ENCODE peak calls at places on chromosomes 11 and 22, in four cellular contexts. Q is naive thymus-derived CD8-positive, alpha-beta T cell; M is foreskin fibroblast; U is SK-N-SH. B is an unnamed sample.

GRCh38 chr22:29623059-29623458 is 19.6 kb downstream of the NF2 start:
- DNase-seq in Q (no peak), M (no peak), U (no peak), B (no peak)

GRCh38 chr11:69022268-69022667 is 9.2 kb upstream of the MRGPRF start:
- DNase-seq in Q (no peak), M (no peak), U (no peak), B (no peak)

GRCh38 chr11:117830674-117831351 is 6.3 kb upstream of the FXYD2 start:
- DNase-seq in Q (no peak), M (no peak), U (no peak), B (no peak)

GRCh38 chr11:63769044-63769718 is 606 bp upstream of the ZFTA start:
- DNase-seq in Q (peak), M (peak), U (peak), B (peak)

GRCh38 chr11:33828604-33829429 is 54.5 kb upstream of the FBXO3 start:
- DNase-seq in Q (no peak), M (peak), U (peak), B (no peak)

GRCh38 chr11:35303596-35304392 is 115.6 kb downstream of the SLC1A2 start:
- DNase-seq in Q (no peak), M (peak), U (no peak), B (no peak)

GRCh38 chr11:12537778-12538401 is 136.3 kb upstream of the TEAD1 start:
- DNase-seq in Q (no peak), M (peak), U (peak), B (no peak)

GRCh38 chr22:37141971-37142647 is 7.6 kb downstream of the IL2RB start:
- DNase-seq in Q (no peak), M (no peak), U (no peak), B (no peak)

GRCh38 chr11:46489668-46490560 is 98.3 kb upstream of the CHRM4 start:
- DNase-seq in Q (peak), M (peak), U (peak), B (peak)

GRCh38 chr11:15347969-15348734 is 233.4 kb downstream of the INSC start:
- DNase-seq in Q (no peak), M (no peak), U (no peak), B (no peak)

GRCh38 chr22:26656896-26657851 is at the start of gene MIAT:
- DNase-seq in Q (peak), M (peak), U (peak), B (peak)

GRCh38 chr11:65611758-65612603 is 2.0 kb downstream of the MAP3K11 start:
- DNase-seq in Q (no peak), M (no peak), U (no peak), B (no peak)

GRCh38 chr11:93718057-93718563 is 23.2 kb downstream of the TAF1D start:
- DNase-seq in Q (no peak), M (no peak), U (no peak), B (peak)

GRCh38 chr22:43186272-43187170 is at the start of gene TTLL12:
- DNase-seq in Q (peak), M (peak), U (peak), B (peak)

GRCh38 chr22:21734540-21735197 is 925 bp downstream of the YPEL1 start:
- DNase-seq in Q (no peak), M (peak), U (no peak), B (no peak)

GRCh38 chr11:3109434-3109833 is 52.2 kb upstream of the CARS1 start:
- DNase-seq in Q (no peak), M (no peak), U (peak), B (no peak)

GRCh38 chr11:61969838-61970452 is 2.5 kb upstream of the FTH1 start:
- DNase-seq in Q (no peak), M (peak), U (no peak), B (no peak)

GRCh38 chr11:61332266-61332822 is 561 bp downstream of the DDB1 start:
- DNase-seq in Q (peak), M (peak), U (peak), B (no peak)

GRCh38 chr11:102347526-102348331 is 715 bp downstream of the BIRC2 start:
- DNase-seq in Q (no peak), M (peak), U (peak), B (peak)

GRCh38 chr11:73961321-73961720 is 10.5 kb downstream of the DNAJB13 start:
- DNase-seq in Q (no peak), M (peak), U (no peak), B (no peak)

GRCh38 chr22:39490135-39490798 is 11.8 kb upstream of the MIEF1 start:
- DNase-seq in Q (peak), M (peak), U (peak), B (peak)

GRCh38 chr11:133828861-133829260 is 16.5 kb downstream of the SPATA19 start:
- DNase-seq in Q (no peak), M (no peak), U (no peak), B (no peak)

GRCh38 chr22:23072911-23073491 is 2.7 kb downstream of the GNAZ start:
- DNase-seq in Q (no peak), M (peak), U (no peak), B (no peak)

GRCh38 chr11:125883375-125883774 is 4.1 kb upstream of the HYLS1 start:
- DNase-seq in Q (no peak), M (no peak), U (no peak), B (no peak)

GRCh38 chr11:117910525-117910924 is 18.7 kb downstream of the TMPRSS13 start:
- DNase-seq in Q (no peak), M (no peak), U (no peak), B (no peak)

GRCh38 chr22:40890881-40891280 is 29.0 kb upstream of the DNAJB7 start:
- DNase-seq in Q (no peak), M (peak), U (no peak), B (no peak)

GRCh38 chr11:68655406-68655805 is 28.9 kb upstream of the GAL start:
- DNase-seq in Q (no peak), M (no peak), U (no peak), B (no peak)

GRCh38 chr22:17117400-17117799 is 3.8 kb downstream of the TMEM121B start:
- DNase-seq in Q (no peak), M (no peak), U (no peak), B (no peak)

GRCh38 chr11:133669371-133670046 is 137.2 kb upstream of the OPCML start:
- DNase-seq in Q (no peak), M (no peak), U (no peak), B (no peak)

GRCh38 chr11:61027141-61027840 is 55.8 kb downstream of the CD6 start:
- DNase-seq in Q (peak), M (no peak), U (no peak), B (no peak)

GRCh38 chr11:824292-824880 is 3.3 kb upstream of the CRACR2B start:
- DNase-seq in Q (no peak), M (no peak), U (no peak), B (no peak)

GRCh38 chr11:58742981-58743880 is 11.5 kb upstream of the GLYAT start:
- DNase-seq in Q (no peak), M (no peak), U (no peak), B (no peak)